ENCODE peak calls at places on chromosome 12, in seven cellular contexts. One of them, this sample, is unnamed.

GRCh38 chr12:121287267-121287954 is 9.1 kb downstream of the CAMKK2 start:
- DNase-seq in HepG2: no peak
- DNase-seq in COLO829: no peak
- DNase-seq in effector CD4-positive, alpha-beta T cell: no peak
- DNase-seq in MV-4-11: peak; percentile 62
- DNase-seq in A549: no peak
- DNase-seq in tibial artery: no peak
- DNase-seq in this sample: no peak

GRCh38 chr12:118259079-118259478 is 113.6 kb downstream of the TAOK3 start:
- DNase-seq in HepG2: no peak
- DNase-seq in COLO829: no peak
- DNase-seq in effector CD4-positive, alpha-beta T cell: no peak
- DNase-seq in MV-4-11: no peak
- DNase-seq in A549: no peak
- DNase-seq in tibial artery: no peak
- DNase-seq in this sample: no peak

GRCh38 chr12:2076196-2076570 is 23.4 kb downstream of the CACNA1C start:
- DNase-seq in HepG2: no peak
- DNase-seq in COLO829: no peak
- DNase-seq in effector CD4-positive, alpha-beta T cell: no peak
- DNase-seq in MV-4-11: no peak
- DNase-seq in A549: no peak
- DNase-seq in tibial artery: no peak
- DNase-seq in this sample: no peak

GRCh38 chr12:66438601-66439000 is 136.3 kb downstream of the HELB start:
- DNase-seq in HepG2: no peak
- DNase-seq in COLO829: no peak
- DNase-seq in effector CD4-positive, alpha-beta T cell: no peak
- DNase-seq in MV-4-11: no peak
- DNase-seq in A549: no peak
- DNase-seq in tibial artery: no peak
- DNase-seq in this sample: no peak

GRCh38 chr12:112010415-112011344 is 2.3 kb downstream of the TMEM116 start:
- DNase-seq in HepG2: no peak
- DNase-seq in COLO829: no peak
- DNase-seq in effector CD4-positive, alpha-beta T cell: no peak
- DNase-seq in MV-4-11: no peak
- DNase-seq in A549: no peak
- DNase-seq in tibial artery: no peak
- DNase-seq in this sample: no peak

GRCh38 chr12:113473942-113474341 is 2.3 kb upstream of the LHX5 start:
- DNase-seq in HepG2: no peak
- DNase-seq in COLO829: no peak
- DNase-seq in effector CD4-positive, alpha-beta T cell: no peak
- DNase-seq in MV-4-11: no peak
- DNase-seq in A549: no peak
- DNase-seq in tibial artery: no peak
- DNase-seq in this sample: no peak

GRCh38 chr12:117882181-117882580 is 86.6 kb downstream of the KSR2 start:
- DNase-seq in HepG2: no peak
- DNase-seq in COLO829: no peak
- DNase-seq in effector CD4-positive, alpha-beta T cell: no peak
- DNase-seq in MV-4-11: no peak
- DNase-seq in A549: no peak
- DNase-seq in tibial artery: no peak
- DNase-seq in this sample: no peak

GRCh38 chr12:48988030-48988649 is 10.0 kb downstream of the WNT1 start:
- DNase-seq in HepG2: peak; percentile 46
- DNase-seq in COLO829: peak; percentile 72
- DNase-seq in effector CD4-positive, alpha-beta T cell: peak; percentile 69
- DNase-seq in MV-4-11: peak; percentile 43
- DNase-seq in A549: peak; percentile 66
- DNase-seq in tibial artery: no peak
- DNase-seq in this sample: peak; percentile 72

GRCh38 chr12:32889073-32889760 is 7.4 kb downstream of the PKP2 start:
- DNase-seq in HepG2: no peak
- DNase-seq in COLO829: no peak
- DNase-seq in effector CD4-positive, alpha-beta T cell: no peak
- DNase-seq in MV-4-11: no peak
- DNase-seq in A549: no peak
- DNase-seq in tibial artery: no peak
- DNase-seq in this sample: no peak

GRCh38 chr12:108338915-108339657 is at the start of gene CMKLR1:
- DNase-seq in HepG2: no peak
- DNase-seq in COLO829: no peak
- DNase-seq in effector CD4-positive, alpha-beta T cell: no peak
- DNase-seq in MV-4-11: no peak
- DNase-seq in A549: no peak
- DNase-seq in tibial artery: peak; percentile 71
- DNase-seq in this sample: no peak

GRCh38 chr12:78062781-78063180 is 232.1 kb downstream of the NAV3 start:
- DNase-seq in HepG2: peak; percentile 2
- DNase-seq in COLO829: peak; percentile 23
- DNase-seq in effector CD4-positive, alpha-beta T cell: no peak
- DNase-seq in MV-4-11: no peak
- DNase-seq in A549: peak; percentile 10
- DNase-seq in tibial artery: no peak
- DNase-seq in this sample: peak; percentile 26

GRCh38 chr12:109571773-109572505 is 1.4 kb downstream of the MMAB start:
- DNase-seq in HepG2: no peak
- DNase-seq in COLO829: no peak
- DNase-seq in effector CD4-positive, alpha-beta T cell: no peak
- DNase-seq in MV-4-11: no peak
- DNase-seq in A549: no peak
- DNase-seq in tibial artery: no peak
- DNase-seq in this sample: no peak

GRCh38 chr12:21980544-21980943 is 39.3 kb upstream of the ABCC9 start:
- DNase-seq in HepG2: no peak
- DNase-seq in COLO829: no peak
- DNase-seq in effector CD4-positive, alpha-beta T cell: no peak
- DNase-seq in MV-4-11: no peak
- DNase-seq in A549: no peak
- DNase-seq in tibial artery: no peak
- DNase-seq in this sample: no peak

GRCh38 chr12:68080577-68080976 is 79.0 kb downstream of the IFNG start:
- DNase-seq in HepG2: no peak
- DNase-seq in COLO829: no peak
- DNase-seq in effector CD4-positive, alpha-beta T cell: no peak
- DNase-seq in MV-4-11: no peak
- DNase-seq in A549: no peak
- DNase-seq in tibial artery: no peak
- DNase-seq in this sample: no peak

GRCh38 chr12:122862110-122862634 is 26.9 kb downstream of the HIP1R start:
- DNase-seq in HepG2: no peak
- DNase-seq in COLO829: no peak
- DNase-seq in effector CD4-positive, alpha-beta T cell: no peak
- DNase-seq in MV-4-11: no peak
- DNase-seq in A549: no peak
- DNase-seq in tibial artery: no peak
- DNase-seq in this sample: no peak

This sample was measured in HT-29.